ENCODE peak calls at places on chromosomes 16 and 17, in ten cellular contexts. A is GM12865, I is AG10803, Z is ascending aorta, E is astrocyte of the cerebellum, F is HFFc6, K is cardiac fibroblast, Q is fibroblast of mammary gland, D is heart left ventricle, T is RWPE1. X is an unnamed sample.

GRCh38 chr16:73047536-73048291 is at the start of gene ZFHX3:
- DNase-seq in I (peak; percentile 73), E (no peak), Z (peak; percentile 91), A (peak; percentile 82), Q (no peak), D (peak; percentile 82), F (peak; percentile 70), T (no peak), K (peak; percentile 71), X (peak; percentile 57)

GRCh38 chr17:73944366-73944765 is 259.1 kb upstream of the RPL38 start:
- DNase-seq in Z (no peak), F (no peak), D (no peak), A (no peak), I (no peak), E (no peak), T (no peak), Q (no peak), K (no peak), X (no peak)

GRCh38 chr17:11485802-11486421 is 112.4 kb upstream of the DNAH9 start:
- DNase-seq in Q (no peak), E (no peak), D (no peak), I (no peak), F (no peak), Z (no peak), A (no peak), T (no peak), K (no peak), X (no peak)

GRCh38 chr16:88076211-88076931 is 125.1 kb downstream of the BANP start:
- DNase-seq in A (no peak), T (no peak), K (no peak), D (no peak), I (no peak), Z (no peak), E (no peak), F (no peak), Q (no peak), X (no peak)

GRCh38 chr17:49742256-49742655 is 21.7 kb downstream of the FAM117A start:
- DNase-seq in T (no peak), I (peak; percentile 29), Z (no peak), A (no peak), F (no peak), D (no peak), E (no peak), K (peak; percentile 42), Q (no peak), X (no peak)

GRCh38 chr16:71895679-71896385 is 501 bp downstream of the IST1 start:
- DNase-seq in A (peak; percentile 57), E (no peak), D (no peak), T (peak; percentile 46), Z (no peak), I (peak; percentile 61), K (peak; percentile 57), Q (peak; percentile 45), F (peak; percentile 26), X (no peak)

GRCh38 chr17:10616502-10617119 is 40.5 kb downstream of the MYH3 start:
- DNase-seq in I (peak; percentile 74), T (peak; percentile 77), A (peak; percentile 74), F (peak; percentile 74), D (peak; percentile 63), Q (peak; percentile 79), E (peak; percentile 53), Z (peak; percentile 88), K (peak; percentile 80), X (peak; percentile 94)

GRCh38 chr17:18033442-18034099 is 5.4 kb downstream of the ATPAF2 start:
- DNase-seq in D (no peak), E (peak; percentile 85), Z (peak; percentile 70), I (peak; percentile 87), T (peak; percentile 76), Q (peak; percentile 90), K (peak; percentile 92), F (peak; percentile 82), A (peak; percentile 89), X (peak; percentile 25)

GRCh38 chr17:69525920-69526841 is 111.7 kb downstream of the MAP2K6 start:
- DNase-seq in Q (peak; percentile 73), K (peak; percentile 77), Z (peak; percentile 64), I (peak; percentile 68), E (peak; percentile 55), A (peak; percentile 69), D (no peak), T (peak; percentile 55), F (peak; percentile 56), X (peak; percentile 36)

DNA sequence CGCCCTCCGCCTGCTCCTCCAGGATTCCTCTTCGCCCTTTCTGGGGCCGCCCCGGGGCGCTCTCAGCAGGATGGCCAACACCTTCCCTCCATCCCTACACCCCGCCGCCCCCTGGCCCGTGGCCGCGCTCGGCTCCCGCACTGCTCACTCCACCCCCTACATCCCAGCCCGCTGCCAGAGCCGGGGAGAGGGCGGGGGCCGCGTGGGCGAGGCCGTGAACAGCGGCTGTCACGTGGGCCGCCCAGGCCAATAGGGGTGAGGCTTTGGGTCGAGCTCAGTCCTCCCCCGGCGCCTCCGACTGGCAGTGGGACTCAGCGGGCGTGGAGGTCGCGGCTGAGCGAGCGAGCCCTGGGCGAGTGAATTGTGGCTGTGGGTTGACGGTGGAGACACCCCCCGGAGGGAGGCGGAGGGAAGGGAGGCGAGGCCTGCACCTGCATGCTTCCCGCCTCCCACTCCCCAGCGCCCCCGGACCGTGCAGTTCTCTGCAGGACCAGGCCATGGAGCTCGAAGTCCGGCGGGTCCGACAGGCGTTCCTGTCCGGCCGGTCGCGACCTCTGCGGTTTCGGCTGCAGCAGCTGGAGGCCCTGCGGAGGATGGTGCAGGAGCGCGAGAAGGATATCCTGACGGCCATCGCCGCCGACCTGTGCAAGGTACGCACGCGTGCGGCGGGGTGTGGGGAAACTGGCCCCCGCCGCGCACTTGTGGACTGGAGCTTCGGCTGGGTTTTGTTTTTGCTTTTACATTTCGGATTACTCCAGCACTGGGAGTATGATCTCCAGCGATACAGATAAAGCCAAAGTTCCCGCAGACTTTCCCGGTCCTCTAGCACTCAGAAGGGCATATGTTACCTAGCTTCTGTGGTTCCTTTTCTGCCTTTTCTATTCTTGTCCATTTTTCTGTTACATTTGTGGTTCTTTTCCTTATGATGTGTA is at the start of gene ALDH3A2:
- DNase-seq in A (peak; percentile 97), Q (peak; percentile 89), F (peak; percentile 88), D (peak; percentile 99), E (peak; percentile 55), Z (peak; percentile 99), K (peak; percentile 96), I (peak; percentile 91), T (peak; percentile 99), X (peak; percentile 91)
- TF ChIP-seq CTCF in A (no peak), Q (no peak), F (peak; percentile 39), D (no peak), E (no peak), Z (peak; percentile 27), K (peak; percentile 32), I (peak; percentile 24), T (no peak), X (no peak)

GRCh38 chr17:75764711-75765421 is at the start of gene GALK1:
- DNase-seq in E (no peak), K (peak; percentile 74), Q (peak; percentile 60), Z (peak; percentile 86), I (peak; percentile 64), D (peak; percentile 82), T (peak; percentile 73), F (peak; percentile 43), A (peak; percentile 82), X (peak; percentile 69)

GRCh38 chr17:75763269-75763607 is 1.8 kb downstream of the GALK1 start:
- DNase-seq in Z (no peak), E (no peak), Q (no peak), K (no peak), T (no peak), D (no peak), F (no peak), A (no peak), I (no peak), X (no peak)

GRCh38 chr17:75763613-75764416 is 1.2 kb downstream of the GALK1 start:
- DNase-seq in T (no peak), Q (no peak), K (no peak), F (no peak), D (no peak), I (no peak), Z (no peak), E (no peak), A (no peak), X (no peak)

GRCh38 chr17:75765981-75766380 is 989 bp upstream of the GALK1 start:
- DNase-seq in Q (no peak), Z (no peak), T (no peak), D (no peak), K (no peak), A (no peak), E (no peak), I (no peak), F (no peak), X (no peak)

GRCh38 chr17:75764417-75764710 is 628 bp downstream of the GALK1 start:
- DNase-seq in Q (no peak), Z (no peak), D (no peak), K (no peak), E (no peak), A (no peak), T (no peak), F (no peak), I (no peak), X (no peak)
- TF ChIP-seq CTCF in Q (no peak), Z (no peak), D (no peak), K (no peak), E (no peak), A (no peak), T (no peak), F (peak; percentile 69), I (peak; percentile 60), X (no peak)

GRCh38 chr16:56911771-56912541 is 20.0 kb upstream of the HERPUD1 start:
- DNase-seq in Z (peak; percentile 69), E (no peak), Q (no peak), F (no peak), D (peak; percentile 52), A (peak; percentile 85), I (peak; percentile 78), K (peak; percentile 86), T (no peak), X (no peak)

GRCh38 chr16:56910114-56910511 is 21.8 kb upstream of the HERPUD1 start:
- DNase-seq in Z (no peak), D (no peak), I (no peak), A (no peak), E (no peak), Q (no peak), F (no peak), T (no peak), K (no peak), X (no peak)

GRCh38 chr16:56910654-56911539 is 21.0 kb upstream of the HERPUD1 start:
- DNase-seq in D (peak; percentile 44), F (peak; percentile 51), Z (peak; percentile 72), T (no peak), K (peak; percentile 86), A (peak; percentile 65), Q (peak; percentile 84), I (peak; percentile 98), E (peak; percentile 60), X (no peak)

GRCh38 chr16:56907401-56907800 is 24.5 kb upstream of the HERPUD1 start:
- DNase-seq in Z (no peak), Q (no peak), F (no peak), A (no peak), E (no peak), K (no peak), T (no peak), D (no peak), I (no peak), X (no peak)

GRCh38 chr16:56909484-56910113 is 22.3 kb upstream of the HERPUD1 start:
- DNase-seq in D (no peak), I (peak; percentile 36), E (no peak), Z (no peak), A (no peak), T (no peak), K (no peak), Q (no peak), F (no peak), X (no peak)
- TF ChIP-seq CTCF in D (no peak), I (no peak), E (no peak), Z (no peak), A (no peak), T (no peak), K (no peak), Q (no peak), F (no peak), X (no peak)

GRCh38 chr17:46061435-46061834 is 62.4 kb downstream of the STH start:
- DNase-seq in Z (no peak), I (no peak), Q (peak; percentile 34), F (peak; percentile 18), E (no peak), A (no peak), T (no peak), K (peak; percentile 38), D (no peak), X (no peak)
- TF ChIP-seq CTCF in Z (no peak), I (peak; percentile 36), Q (peak; percentile 37), F (peak; percentile 75), E (no peak), A (peak; percentile 7), T (peak; percentile 11), K (peak; percentile 39), D (no peak), X (peak; percentile 55)

X was measured in neural crest cell.